ENCODE peak calls at places on chromosomes 4 and X, in six cellular contexts. F is hippocampal formation, R is nucleus accumbens, A is RWPE1, K is GM13976, S is ACHN. U is an unnamed sample.

GRCh38 chr4:33071552-33071951 is 2351.4 kb downstream of the PCDH7 start:
- DNase-seq in F (no peak), R (no peak), A (no peak), K (no peak), S (no peak), U (no peak)

GRCh38 chrX:138710866-138711331 is 618 bp downstream of the FGF13 start:
- DNase-seq in F (no peak), R (no peak), A (no peak), K (peak), S (no peak), U (no peak)

GRCh38 chr4:152460488-152460887 is 75.4 kb downstream of the FBXW7 start:
- DNase-seq in F (no peak), R (no peak), A (no peak), K (no peak), S (peak), U (no peak)

GRCh38 chrX:15391850-15392249 is 7.6 kb upstream of the VEGFD start:
- DNase-seq in F (no peak), R (no peak), A (no peak), K (no peak), S (no peak), U (no peak)

GRCh38 chr4:171087089-171087488 is 726.1 kb upstream of the GALNTL6 start:
- DNase-seq in F (no peak), R (no peak), A (no peak), K (no peak), S (no peak), U (no peak)

GRCh38 chrX:15808254-15808653 is 18.0 kb downstream of the ZRSR2 start:
- DNase-seq in F (no peak), R (no peak), A (no peak), K (no peak), S (no peak), U (no peak)

GRCh38 chr4:95362906-95363578 is 185.7 kb downstream of the UNC5C start:
- DNase-seq in F (peak), R (no peak), A (peak), K (no peak), S (peak), U (no peak)

GRCh38 chrX:31036895-31037294 is 34.9 kb downstream of the FTHL17 start:
- DNase-seq in F (peak), R (no peak), A (peak), K (peak), S (peak), U (no peak)

GRCh38 chr4:147828361-147828760 is 96.5 kb downstream of the ARHGAP10 start:
- DNase-seq in F (no peak), R (no peak), A (peak), K (no peak), S (no peak), U (no peak)

GRCh38 chr4:74189331-74190043 is 31.6 kb downstream of the MTHFD2L start:
- DNase-seq in F (no peak), R (no peak), A (peak), K (peak), S (peak), U (no peak)

GRCh38 chrX:46573896-46574336 is 351 bp downstream of the CHST7 start:
- DNase-seq in F (no peak), R (no peak), A (no peak), K (peak), S (peak), U (peak)

GRCh38 chr4:71752383-71753042 is 31.4 kb downstream of the GC start:
- DNase-seq in F (no peak), R (no peak), A (no peak), K (no peak), S (no peak), U (no peak)

GRCh38 chrX:65677954-65678469 is 10.6 kb downstream of the MSN start:
- DNase-seq in F (no peak), R (no peak), A (peak), K (no peak), S (peak), U (no peak)

GRCh38 chr4:85210353-85210752 is 243.9 kb upstream of the WDFY3 start:
- DNase-seq in F (no peak), R (no peak), A (peak), K (no peak), S (peak), U (no peak)

GRCh38 chr4:1081689-1082040 is 31.7 kb downstream of the RNF212 start:
- DNase-seq in F (no peak), R (no peak), A (peak), K (no peak), S (peak), U (no peak)

GRCh38 chr4:139331185-139331584 is 28.9 kb upstream of the NDUFC1 start:
- DNase-seq in F (no peak), R (no peak), A (no peak), K (no peak), S (no peak), U (no peak)

GRCh38 chr4:159305129-159305528 is 202.2 kb downstream of the RAPGEF2 start:
- DNase-seq in F (no peak), R (no peak), A (no peak), K (no peak), S (no peak), U (no peak)

GRCh38 chr4:22515888-22516541 is at the start of gene ADGRA3:
- DNase-seq in F (no peak), R (no peak), A (peak), K (peak), S (peak), U (no peak)

GRCh38 chr4:143616771-143617170 is 83.7 kb downstream of the FREM3 start:
- DNase-seq in F (no peak), R (no peak), A (peak), K (peak), S (no peak), U (no peak)

GRCh38 chr4:159983080-159983479 is 880.2 kb downstream of the RAPGEF2 start:
- DNase-seq in F (no peak), R (no peak), A (no peak), K (no peak), S (no peak), U (no peak)

GRCh38 chr4:39043058-39043696 is 11.0 kb upstream of the TMEM156 start:
- DNase-seq in F (no peak), R (no peak), A (peak), K (no peak), S (no peak), U (no peak)

U was measured in NCI-H2107.